ENCODE peak calls at places on chromosomes 3 and 15, in five cellular contexts. E, O, D, Z and M are unnamed samples.

GRCh38 chr3:156837130-156837529 is 11.0 kb downstream of the LEKR1 start:
- DNase-seq in Z (no peak), D (no peak), E (no peak), O (no peak), M (no peak)

GRCh38 chr3:180036092-180036677 is 552 bp downstream of the PEX5L start:
- DNase-seq in O (no peak), D (no peak), E (no peak), Z (peak), M (no peak)

GRCh38 chr15:79640206-79640605 is 208.1 kb downstream of the MINAR1 start:
- DNase-seq in D (no peak), E (peak), O (no peak), Z (no peak), M (no peak)

GRCh38 chr15:48963524-48964113 is at the start of gene SHC4:
- DNase-seq in O (peak), D (no peak), E (peak), Z (peak), M (peak)

GRCh38 chr3:117600112-117600511 is 890.5 kb downstream of the TUSC7 start:
- DNase-seq in D (no peak), Z (no peak), E (no peak), O (no peak), M (peak)

GRCh38 chr15:40823572-40824343 is 4.8 kb downstream of the PPP1R14D start:
- DNase-seq in E (no peak), D (no peak), O (no peak), Z (no peak), M (no peak)

GRCh38 chr3:67018789-67019525 is 20.9 kb downstream of the KBTBD8 start:
- DNase-seq in E (no peak), O (no peak), Z (no peak), D (peak), M (no peak)

GRCh38 chr3:100179692-100180349 is 65.5 kb upstream of the FILIP1L start:
- DNase-seq in Z (no peak), O (no peak), E (no peak), D (no peak), M (no peak)

GRCh38 chr3:121975702-121976302 is 46.2 kb downstream of the ILDR1 start:
- DNase-seq in D (no peak), O (no peak), E (no peak), Z (no peak), M (no peak)

GRCh38 chr15:68986292-68986691 is 28.2 kb upstream of the NOX5 start:
- DNase-seq in E (no peak), Z (peak), D (no peak), O (no peak), M (no peak)

GRCh38 chr15:25776071-25776740 is 86.9 kb downstream of the ATP10A start:
- DNase-seq in Z (no peak), O (no peak), D (no peak), E (no peak), M (peak)

GRCh38 chr3:177810162-177810623 is 612.9 kb upstream of the TBL1XR1 start:
- DNase-seq in O (no peak), D (no peak), Z (no peak), E (peak), M (no peak)

GRCh38 chr3:133475245-133476010 is 75.6 kb downstream of the BFSP2 start:
- DNase-seq in D (no peak), E (no peak), Z (peak), O (no peak), M (no peak)

GRCh38 chr15:79164465-79164864 is 73.9 kb upstream of the RASGRF1 start:
- DNase-seq in D (no peak), E (no peak), Z (no peak), O (no peak), M (no peak)

GRCh38 chr15:81183403-81183760 is 13.3 kb upstream of the IL16 start:
- DNase-seq in Z (no peak), D (no peak), E (no peak), O (no peak), M (no peak)

GRCh38 chr3:31960793-31961431 is 20.1 kb downstream of the OSBPL10 start:
- DNase-seq in O (no peak), Z (no peak), E (peak), D (no peak), M (no peak)

GRCh38 chr3:194588236-194588635 is 45.0 kb downstream of the TMEM44 start:
- DNase-seq in E (no peak), O (no peak), Z (no peak), D (no peak), M (no peak)

GRCh38 chr3:171615742-171616141 is 155.5 kb upstream of the TNIK start:
- DNase-seq in D (no peak), O (no peak), E (no peak), Z (no peak), M (no peak)

GRCh38 chr3:149955449-149955848 is 15.2 kb downstream of the PFN2 start:
- DNase-seq in Z (no peak), O (no peak), D (no peak), E (no peak), M (no peak)

GRCh38 chr3:66989860-66990696 is 8.0 kb upstream of the KBTBD8 start:
- DNase-seq in E (peak), Z (peak), D (no peak), O (peak), M (no peak)

GRCh38 chr15:62558640-62559039 is 393.6 kb upstream of the C2CD4B start:
- DNase-seq in E (no peak), Z (no peak), D (no peak), O (no peak), M (no peak)

GRCh38 chr3:99499235-99499798 is 139.1 kb upstream of the COL8A1 start:
- DNase-seq in O (peak), Z (peak), E (peak), D (peak), M (no peak)

GRCh38 chr3:49248828-49249227 is 28.2 kb downstream of the C3orf62 start:
- DNase-seq in D (no peak), O (no peak), Z (no peak), E (peak), M (no peak)

GRCh38 chr3:159824341-159824740 is 164.3 kb upstream of the IL12A start:
- DNase-seq in O (peak), E (peak), Z (no peak), D (no peak), M (no peak)